ENCODE peak calls at places on chromosomes 6 and 20, in six cellular contexts. G is heart left ventricle, F is GM12865, M is neural crest cell, B is sigmoid colon, R is ovary. Q is an unnamed sample.

GRCh38 chr6:16947461-16948159 is 154.2 kb upstream of the STMND1 start:
- DNase-seq in R (no peak), M (no peak), G (no peak), F (no peak), B (peak), Q (peak)

GRCh38 chr20:11457476-11457875 is 460.2 kb upstream of the BTBD3 start:
- DNase-seq in R (no peak), F (no peak), M (no peak), G (no peak), B (no peak), Q (no peak)

GRCh38 chr20:14963262-14963663 is 625.9 kb upstream of the FLRT3 start:
- DNase-seq in G (no peak), R (no peak), F (no peak), B (no peak), M (no peak), Q (peak)

GRCh38 chr6:11277275-11278206 is 45.1 kb upstream of the NEDD9 start:
- DNase-seq in G (no peak), M (no peak), B (no peak), R (peak), F (peak), Q (peak)

GRCh38 chr6:23963137-23963536 is 162.9 kb upstream of the NRSN1 start:
- DNase-seq in R (no peak), B (no peak), G (no peak), M (no peak), F (no peak), Q (no peak)

GRCh38 chr6:10404799-10405524 is 9.9 kb downstream of the TFAP2A start:
- DNase-seq in G (no peak), F (peak), B (no peak), R (no peak), M (no peak), Q (peak)

GRCh38 chr20:49725694-49726093 is 12.0 kb upstream of the B4GALT5 start:
- DNase-seq in R (no peak), F (no peak), B (no peak), G (no peak), M (no peak), Q (no peak)

GRCh38 chr20:5970381-5970780 is 19.9 kb downstream of the MCM8 start:
- DNase-seq in G (no peak), R (no peak), F (no peak), B (no peak), M (no peak), Q (no peak)

GRCh38 chr6:95515975-95516374 is 61.4 kb upstream of the MANEA start:
- DNase-seq in F (no peak), B (no peak), R (no peak), G (no peak), M (no peak), Q (no peak)

GRCh38 chr6:117481926-117482239 is 591 bp upstream of the DCBLD1 start:
- DNase-seq in G (no peak), F (peak), R (no peak), B (no peak), M (no peak), Q (no peak)

GRCh38 chr20:24389686-24390085 is 79.7 kb upstream of the SYNDIG1 start:
- DNase-seq in G (peak), R (no peak), M (no peak), B (no peak), F (no peak), Q (no peak)

GRCh38 chr20:58712823-58713731 is 20.5 kb downstream of the NPEPL1 start:
- DNase-seq in F (no peak), R (peak), G (no peak), B (peak), M (no peak), Q (no peak)

GRCh38 chr20:13037727-13038126 is 29.0 kb downstream of the SPTLC3 start:
- DNase-seq in G (no peak), R (no peak), M (no peak), F (no peak), B (no peak), Q (no peak)

GRCh38 chr6:1482381-1483166 is 93.2 kb downstream of the FOXF2 start:
- DNase-seq in B (no peak), G (no peak), F (peak), M (no peak), R (no peak), Q (peak)

GRCh38 chr20:50909413-50909812 is 21.8 kb downstream of the ADNP start:
- DNase-seq in F (no peak), M (no peak), R (no peak), B (no peak), G (no peak), Q (no peak)

GRCh38 chr6:168374051-168374502 is 54.5 kb upstream of the DACT2 start:
- DNase-seq in F (no peak), G (no peak), M (no peak), R (peak), B (peak), Q (no peak)

GRCh38 chr20:40276291-40276690 is 412.7 kb downstream of the MAFB start:
- DNase-seq in F (no peak), M (no peak), R (no peak), B (no peak), G (no peak), Q (no peak)

GRCh38 chr20:47276856-47277541 is 79.5 kb downstream of the ZMYND8 start:
- DNase-seq in F (no peak), R (peak), G (peak), M (no peak), B (peak), Q (no peak)

GRCh38 chr6:168440520-168441433 is at the start of gene SMOC2:
- DNase-seq in M (no peak), B (no peak), F (no peak), R (peak), G (peak), Q (no peak)

GRCh38 chr6:93423542-93423941 is 4.2 kb upstream of the EPHA7 start:
- DNase-seq in G (peak), R (no peak), M (peak), F (peak), B (peak), Q (no peak)

GRCh38 chr6:104537185-104537584 is 322.5 kb downstream of the HACE1 start:
- DNase-seq in F (no peak), G (no peak), R (no peak), M (no peak), B (no peak), Q (peak)

GRCh38 chr6:159760602-159761057 is 1.2 kb upstream of the ACAT2 start:
- DNase-seq in G (no peak), B (no peak), M (no peak), R (no peak), F (no peak), Q (peak)

GRCh38 chr6:16146028-16146427 is 17.1 kb downstream of the MYLIP start:
- DNase-seq in R (no peak), M (no peak), G (no peak), F (no peak), B (no peak), Q (no peak)

GRCh38 chr6:140773276-140773675 is 1359.4 kb upstream of the GJE1 start:
- DNase-seq in G (no peak), R (no peak), M (no peak), B (no peak), F (no peak), Q (no peak)

GRCh38 chr6:100479180-100480035 is 14.7 kb upstream of the SIM1 start:
- DNase-seq in B (no peak), F (peak), R (no peak), G (no peak), M (no peak), Q (no peak)

GRCh38 chr20:62642666-62643520 is 590 bp downstream of the SLCO4A1 start:
- DNase-seq in R (peak), F (peak), B (no peak), M (no peak), G (no peak), Q (peak)

GRCh38 chr6:143569035-143569434 is 57.5 kb upstream of the FUCA2 start:
- DNase-seq in M (no peak), G (peak), B (no peak), F (no peak), R (no peak), Q (no peak)
- TF ChIP-seq CTCF in M (no peak), G (no peak), B (no peak), F (no peak), R (no peak), Q (no peak)

DNA sequence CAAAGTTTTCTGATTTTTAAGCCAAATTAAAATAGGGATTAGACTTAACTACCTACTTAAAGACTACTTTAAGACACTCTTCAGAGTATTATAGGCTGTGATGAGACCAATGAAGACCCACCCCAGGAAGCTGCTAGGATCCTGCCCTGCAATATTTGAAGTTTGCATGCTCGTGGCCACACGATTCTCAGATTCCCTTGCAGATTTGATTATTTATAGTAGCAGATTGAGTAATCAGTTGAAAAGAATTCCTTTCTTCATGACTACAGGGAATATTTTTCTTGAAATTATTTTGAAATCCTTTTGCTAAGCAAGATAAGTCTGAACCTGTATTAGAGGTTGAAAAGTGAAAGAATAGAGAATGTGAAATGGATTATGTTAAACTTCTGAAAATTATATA is 122.3 kb downstream of the B3GAT2 start:
- DNase-seq in G (no peak), R (no peak), B (no peak), M (no peak), F (no peak), Q (no peak)
- TF ChIP-seq CTCF in G (no peak), R (no peak), B (no peak), M (no peak), F (no peak), Q (no peak)

GRCh38 chr6:56456785-56457184 is 185.9 kb downstream of the DST start:
- DNase-seq in M (no peak), F (no peak), R (no peak), B (no peak), G (no peak), Q (no peak)
- TF ChIP-seq CTCF in M (no peak), F (no peak), R (no peak), B (no peak), G (no peak), Q (no peak)

GRCh38 chr6:7673063-7673536 is 52.8 kb upstream of the BMP6 start:
- DNase-seq in B (peak), F (peak), G (peak), R (peak), M (peak), Q (peak)
- TF ChIP-seq CTCF in B (no peak), F (no peak), G (no peak), R (no peak), M (peak), Q (peak)